ENCODE peak calls at places on chromosome 7, in seven cellular contexts. One of them, this sample, is unnamed.

GRCh38 chr7:116968626-116969025 is 15.3 kb downstream of the ST7 start:
- DNase-seq in A549: no peak
- DNase-seq in stimulated activated CD4-positive, alpha-beta T cell treated with anti-CD3 and anti-CD28 coated beads, Interleukin-12 subunit alpha, Interleukin-12 subunit beta, amount 100 ng/mL, for 24 hours: no peak
- DNase-seq in pons: no peak
- DNase-seq in stimulated activated naive CD8-positive, alpha-beta T cell treated with anti-CD3 and anti-CD28 coated beads, Interleukin-15, amount 100 ng/mL, for 72 hours: no peak
- DNase-seq in neural progenitor cell: no peak
- DNase-seq in AG10803: no peak
- DNase-seq in this sample: no peak

GRCh38 chr7:123433665-123434064 is 100.7 kb downstream of the IQUB start:
- DNase-seq in stimulated activated CD4-positive, alpha-beta T cell treated with anti-CD3 and anti-CD28 coated beads, Interleukin-12 subunit alpha, Interleukin-12 subunit beta, amount 100 ng/mL, for 24 hours: no peak
- DNase-seq in stimulated activated naive CD8-positive, alpha-beta T cell treated with anti-CD3 and anti-CD28 coated beads, Interleukin-15, amount 100 ng/mL, for 72 hours: no peak
- DNase-seq in A549: no peak
- DNase-seq in neural progenitor cell: no peak
- DNase-seq in pons: no peak
- DNase-seq in AG10803: no peak
- DNase-seq in this sample: peak

GRCh38 chr7:916291-916941 is 38.1 kb downstream of the ADAP1 start:
- DNase-seq in stimulated activated CD4-positive, alpha-beta T cell treated with anti-CD3 and anti-CD28 coated beads, Interleukin-12 subunit alpha, Interleukin-12 subunit beta, amount 100 ng/mL, for 24 hours: no peak
- DNase-seq in A549: no peak
- DNase-seq in stimulated activated naive CD8-positive, alpha-beta T cell treated with anti-CD3 and anti-CD28 coated beads, Interleukin-15, amount 100 ng/mL, for 72 hours: no peak
- DNase-seq in AG10803: no peak
- DNase-seq in neural progenitor cell: no peak
- DNase-seq in pons: no peak
- DNase-seq in this sample: peak

GRCh38 chr7:94996331-94996730 is 88.9 kb downstream of the PPP1R9A start:
- DNase-seq in stimulated activated CD4-positive, alpha-beta T cell treated with anti-CD3 and anti-CD28 coated beads, Interleukin-12 subunit alpha, Interleukin-12 subunit beta, amount 100 ng/mL, for 24 hours: no peak
- DNase-seq in A549: no peak
- DNase-seq in AG10803: no peak
- DNase-seq in neural progenitor cell: no peak
- DNase-seq in stimulated activated naive CD8-positive, alpha-beta T cell treated with anti-CD3 and anti-CD28 coated beads, Interleukin-15, amount 100 ng/mL, for 72 hours: no peak
- DNase-seq in pons: no peak
- DNase-seq in this sample: no peak

GRCh38 chr7:39130304-39130703 is 152.6 kb downstream of the POU6F2 start:
- DNase-seq in AG10803: no peak
- DNase-seq in pons: peak
- DNase-seq in stimulated activated CD4-positive, alpha-beta T cell treated with anti-CD3 and anti-CD28 coated beads, Interleukin-12 subunit alpha, Interleukin-12 subunit beta, amount 100 ng/mL, for 24 hours: no peak
- DNase-seq in neural progenitor cell: no peak
- DNase-seq in A549: no peak
- DNase-seq in stimulated activated naive CD8-positive, alpha-beta T cell treated with anti-CD3 and anti-CD28 coated beads, Interleukin-15, amount 100 ng/mL, for 72 hours: no peak
- DNase-seq in this sample: no peak

GRCh38 chr7:21365866-21366624 is 61.8 kb upstream of the SP4 start:
- DNase-seq in stimulated activated CD4-positive, alpha-beta T cell treated with anti-CD3 and anti-CD28 coated beads, Interleukin-12 subunit alpha, Interleukin-12 subunit beta, amount 100 ng/mL, for 24 hours: no peak
- DNase-seq in stimulated activated naive CD8-positive, alpha-beta T cell treated with anti-CD3 and anti-CD28 coated beads, Interleukin-15, amount 100 ng/mL, for 72 hours: no peak
- DNase-seq in neural progenitor cell: no peak
- DNase-seq in AG10803: no peak
- DNase-seq in A549: peak
- DNase-seq in pons: no peak
- DNase-seq in this sample: no peak

GRCh38 chr7:128153436-128153835 is 87.6 kb upstream of the LEP start:
- DNase-seq in AG10803: no peak
- DNase-seq in stimulated activated CD4-positive, alpha-beta T cell treated with anti-CD3 and anti-CD28 coated beads, Interleukin-12 subunit alpha, Interleukin-12 subunit beta, amount 100 ng/mL, for 24 hours: no peak
- DNase-seq in stimulated activated naive CD8-positive, alpha-beta T cell treated with anti-CD3 and anti-CD28 coated beads, Interleukin-15, amount 100 ng/mL, for 72 hours: no peak
- DNase-seq in A549: no peak
- DNase-seq in pons: no peak
- DNase-seq in neural progenitor cell: no peak
- DNase-seq in this sample: no peak

GRCh38 chr7:87047-87446 is 105.3 kb upstream of the FAM20C start:
- DNase-seq in neural progenitor cell: peak
- DNase-seq in stimulated activated naive CD8-positive, alpha-beta T cell treated with anti-CD3 and anti-CD28 coated beads, Interleukin-15, amount 100 ng/mL, for 72 hours: no peak
- DNase-seq in AG10803: no peak
- DNase-seq in stimulated activated CD4-positive, alpha-beta T cell treated with anti-CD3 and anti-CD28 coated beads, Interleukin-12 subunit alpha, Interleukin-12 subunit beta, amount 100 ng/mL, for 24 hours: no peak
- DNase-seq in A549: no peak
- DNase-seq in pons: no peak
- DNase-seq in this sample: peak

GRCh38 chr7:37818023-37818422 is 30.4 kb upstream of the NME8 start:
- DNase-seq in pons: no peak
- DNase-seq in A549: no peak
- DNase-seq in AG10803: no peak
- DNase-seq in neural progenitor cell: no peak
- DNase-seq in stimulated activated naive CD8-positive, alpha-beta T cell treated with anti-CD3 and anti-CD28 coated beads, Interleukin-15, amount 100 ng/mL, for 72 hours: no peak
- DNase-seq in stimulated activated CD4-positive, alpha-beta T cell treated with anti-CD3 and anti-CD28 coated beads, Interleukin-12 subunit alpha, Interleukin-12 subunit beta, amount 100 ng/mL, for 24 hours: no peak
- DNase-seq in this sample: no peak

GRCh38 chr7:142918901-142919300 is 14.6 kb downstream of the TRPV5 start:
- DNase-seq in stimulated activated CD4-positive, alpha-beta T cell treated with anti-CD3 and anti-CD28 coated beads, Interleukin-12 subunit alpha, Interleukin-12 subunit beta, amount 100 ng/mL, for 24 hours: no peak
- DNase-seq in pons: no peak
- DNase-seq in stimulated activated naive CD8-positive, alpha-beta T cell treated with anti-CD3 and anti-CD28 coated beads, Interleukin-15, amount 100 ng/mL, for 72 hours: no peak
- DNase-seq in neural progenitor cell: no peak
- DNase-seq in A549: no peak
- DNase-seq in AG10803: no peak
- DNase-seq in this sample: no peak

GRCh38 chr7:464177-464711 is 55.4 kb downstream of the PDGFA start:
- DNase-seq in stimulated activated naive CD8-positive, alpha-beta T cell treated with anti-CD3 and anti-CD28 coated beads, Interleukin-15, amount 100 ng/mL, for 72 hours: no peak
- DNase-seq in neural progenitor cell: no peak
- DNase-seq in pons: no peak
- DNase-seq in AG10803: no peak
- DNase-seq in stimulated activated CD4-positive, alpha-beta T cell treated with anti-CD3 and anti-CD28 coated beads, Interleukin-12 subunit alpha, Interleukin-12 subunit beta, amount 100 ng/mL, for 24 hours: no peak
- DNase-seq in A549: no peak
- DNase-seq in this sample: no peak

GRCh38 chr7:140375808-140376730 is 22.3 kb downstream of the SLC37A3 start:
- DNase-seq in AG10803: no peak
- DNase-seq in A549: no peak
- DNase-seq in stimulated activated CD4-positive, alpha-beta T cell treated with anti-CD3 and anti-CD28 coated beads, Interleukin-12 subunit alpha, Interleukin-12 subunit beta, amount 100 ng/mL, for 24 hours: no peak
- DNase-seq in pons: no peak
- DNase-seq in stimulated activated naive CD8-positive, alpha-beta T cell treated with anti-CD3 and anti-CD28 coated beads, Interleukin-15, amount 100 ng/mL, for 72 hours: peak
- DNase-seq in neural progenitor cell: no peak
- DNase-seq in this sample: no peak

GRCh38 chr7:28722684-28723083 is 235.4 kb downstream of the TRIL start:
- DNase-seq in AG10803: no peak
- DNase-seq in A549: no peak
- DNase-seq in pons: no peak
- DNase-seq in stimulated activated naive CD8-positive, alpha-beta T cell treated with anti-CD3 and anti-CD28 coated beads, Interleukin-15, amount 100 ng/mL, for 72 hours: no peak
- DNase-seq in stimulated activated CD4-positive, alpha-beta T cell treated with anti-CD3 and anti-CD28 coated beads, Interleukin-12 subunit alpha, Interleukin-12 subunit beta, amount 100 ng/mL, for 24 hours: no peak
- DNase-seq in neural progenitor cell: no peak
- DNase-seq in this sample: no peak

GRCh38 chr7:205117-206010 is 13.0 kb downstream of the FAM20C start:
- DNase-seq in A549: peak
- DNase-seq in pons: no peak
- DNase-seq in stimulated activated naive CD8-positive, alpha-beta T cell treated with anti-CD3 and anti-CD28 coated beads, Interleukin-15, amount 100 ng/mL, for 72 hours: no peak
- DNase-seq in neural progenitor cell: no peak
- DNase-seq in AG10803: no peak
- DNase-seq in stimulated activated CD4-positive, alpha-beta T cell treated with anti-CD3 and anti-CD28 coated beads, Interleukin-12 subunit alpha, Interleukin-12 subunit beta, amount 100 ng/mL, for 24 hours: no peak
- DNase-seq in this sample: no peak

GRCh38 chr7:143385891-143386781 is 5.0 kb downstream of the ZYX start:
- DNase-seq in neural progenitor cell: no peak
- DNase-seq in pons: no peak
- DNase-seq in stimulated activated naive CD8-positive, alpha-beta T cell treated with anti-CD3 and anti-CD28 coated beads, Interleukin-15, amount 100 ng/mL, for 72 hours: no peak
- DNase-seq in AG10803: no peak
- DNase-seq in stimulated activated CD4-positive, alpha-beta T cell treated with anti-CD3 and anti-CD28 coated beads, Interleukin-12 subunit alpha, Interleukin-12 subunit beta, amount 100 ng/mL, for 24 hours: no peak
- DNase-seq in A549: no peak
- DNase-seq in this sample: no peak

GRCh38 chr7:106278695-106279094 is 6.1 kb downstream of the NAMPT start:
- DNase-seq in AG10803: no peak
- DNase-seq in neural progenitor cell: no peak
- DNase-seq in stimulated activated CD4-positive, alpha-beta T cell treated with anti-CD3 and anti-CD28 coated beads, Interleukin-12 subunit alpha, Interleukin-12 subunit beta, amount 100 ng/mL, for 24 hours: no peak
- DNase-seq in stimulated activated naive CD8-positive, alpha-beta T cell treated with anti-CD3 and anti-CD28 coated beads, Interleukin-15, amount 100 ng/mL, for 72 hours: no peak
- DNase-seq in pons: no peak
- DNase-seq in A549: no peak
- DNase-seq in this sample: no peak

GRCh38 chr7:75729851-75730274 is 8.9 kb downstream of the HIP1 start:
- DNase-seq in AG10803: no peak
- DNase-seq in A549: peak
- DNase-seq in stimulated activated CD4-positive, alpha-beta T cell treated with anti-CD3 and anti-CD28 coated beads, Interleukin-12 subunit alpha, Interleukin-12 subunit beta, amount 100 ng/mL, for 24 hours: no peak
- DNase-seq in pons: no peak
- DNase-seq in neural progenitor cell: no peak
- DNase-seq in stimulated activated naive CD8-positive, alpha-beta T cell treated with anti-CD3 and anti-CD28 coated beads, Interleukin-15, amount 100 ng/mL, for 72 hours: no peak
- DNase-seq in this sample: no peak

GRCh38 chr7:2803755-2804154 is 40.4 kb downstream of the GNA12 start:
- DNase-seq in AG10803: no peak
- DNase-seq in A549: no peak
- DNase-seq in stimulated activated CD4-positive, alpha-beta T cell treated with anti-CD3 and anti-CD28 coated beads, Interleukin-12 subunit alpha, Interleukin-12 subunit beta, amount 100 ng/mL, for 24 hours: no peak
- DNase-seq in pons: no peak
- DNase-seq in stimulated activated naive CD8-positive, alpha-beta T cell treated with anti-CD3 and anti-CD28 coated beads, Interleukin-15, amount 100 ng/mL, for 72 hours: no peak
- DNase-seq in neural progenitor cell: no peak
- DNase-seq in this sample: no peak

GRCh38 chr7:155983176-155983815 is 171.0 kb upstream of the SHH start:
- DNase-seq in stimulated activated CD4-positive, alpha-beta T cell treated with anti-CD3 and anti-CD28 coated beads, Interleukin-12 subunit alpha, Interleukin-12 subunit beta, amount 100 ng/mL, for 24 hours: no peak
- DNase-seq in AG10803: no peak
- DNase-seq in A549: no peak
- DNase-seq in neural progenitor cell: no peak
- DNase-seq in pons: no peak
- DNase-seq in stimulated activated naive CD8-positive, alpha-beta T cell treated with anti-CD3 and anti-CD28 coated beads, Interleukin-15, amount 100 ng/mL, for 72 hours: no peak
- DNase-seq in this sample: no peak

GRCh38 chr7:106721816-106722785 is 61.1 kb upstream of the CCDC71L start:
- DNase-seq in stimulated activated CD4-positive, alpha-beta T cell treated with anti-CD3 and anti-CD28 coated beads, Interleukin-12 subunit alpha, Interleukin-12 subunit beta, amount 100 ng/mL, for 24 hours: no peak
- DNase-seq in pons: no peak
- DNase-seq in A549: no peak
- DNase-seq in AG10803: no peak
- DNase-seq in stimulated activated naive CD8-positive, alpha-beta T cell treated with anti-CD3 and anti-CD28 coated beads, Interleukin-15, amount 100 ng/mL, for 72 hours: no peak
- DNase-seq in neural progenitor cell: no peak
- DNase-seq in this sample: no peak

GRCh38 chr7:132084776-132085388 is 491.4 kb downstream of the PLXNA4 start:
- DNase-seq in neural progenitor cell: no peak
- DNase-seq in pons: no peak
- DNase-seq in stimulated activated naive CD8-positive, alpha-beta T cell treated with anti-CD3 and anti-CD28 coated beads, Interleukin-15, amount 100 ng/mL, for 72 hours: no peak
- DNase-seq in A549: peak
- DNase-seq in AG10803: no peak
- DNase-seq in stimulated activated CD4-positive, alpha-beta T cell treated with anti-CD3 and anti-CD28 coated beads, Interleukin-12 subunit alpha, Interleukin-12 subunit beta, amount 100 ng/mL, for 24 hours: no peak
- DNase-seq in this sample: no peak

GRCh38 chr7:91029688-91030087 is 234.5 kb upstream of the FZD1 start:
- DNase-seq in neural progenitor cell: no peak
- DNase-seq in AG10803: no peak
- DNase-seq in stimulated activated CD4-positive, alpha-beta T cell treated with anti-CD3 and anti-CD28 coated beads, Interleukin-12 subunit alpha, Interleukin-12 subunit beta, amount 100 ng/mL, for 24 hours: no peak
- DNase-seq in pons: no peak
- DNase-seq in stimulated activated naive CD8-positive, alpha-beta T cell treated with anti-CD3 and anti-CD28 coated beads, Interleukin-15, amount 100 ng/mL, for 72 hours: no peak
- DNase-seq in A549: no peak
- DNase-seq in this sample: no peak

GRCh38 chr7:28739826-28740225 is 218.3 kb downstream of the TRIL start:
- DNase-seq in neural progenitor cell: peak
- DNase-seq in A549: no peak
- DNase-seq in stimulated activated CD4-positive, alpha-beta T cell treated with anti-CD3 and anti-CD28 coated beads, Interleukin-12 subunit alpha, Interleukin-12 subunit beta, amount 100 ng/mL, for 24 hours: no peak
- DNase-seq in AG10803: no peak
- DNase-seq in pons: peak
- DNase-seq in stimulated activated naive CD8-positive, alpha-beta T cell treated with anti-CD3 and anti-CD28 coated beads, Interleukin-15, amount 100 ng/mL, for 72 hours: no peak
- DNase-seq in this sample: peak

GRCh38 chr7:100764841-100765240 is 31.4 kb downstream of the ZAN start:
- DNase-seq in stimulated activated naive CD8-positive, alpha-beta T cell treated with anti-CD3 and anti-CD28 coated beads, Interleukin-15, amount 100 ng/mL, for 72 hours: no peak
- DNase-seq in AG10803: no peak
- DNase-seq in A549: no peak
- DNase-seq in neural progenitor cell: no peak
- DNase-seq in pons: no peak
- DNase-seq in stimulated activated CD4-positive, alpha-beta T cell treated with anti-CD3 and anti-CD28 coated beads, Interleukin-12 subunit alpha, Interleukin-12 subunit beta, amount 100 ng/mL, for 24 hours: no peak
- DNase-seq in this sample: no peak

GRCh38 chr7:100567045-100567730 is 6.5 kb downstream of the SAP25 start:
- DNase-seq in neural progenitor cell: no peak
- DNase-seq in stimulated activated CD4-positive, alpha-beta T cell treated with anti-CD3 and anti-CD28 coated beads, Interleukin-12 subunit alpha, Interleukin-12 subunit beta, amount 100 ng/mL, for 24 hours: no peak
- DNase-seq in stimulated activated naive CD8-positive, alpha-beta T cell treated with anti-CD3 and anti-CD28 coated beads, Interleukin-15, amount 100 ng/mL, for 72 hours: no peak
- DNase-seq in A549: no peak
- DNase-seq in pons: no peak
- DNase-seq in AG10803: no peak
- DNase-seq in this sample: no peak

GRCh38 chr7:130904031-130904757 is 170.2 kb upstream of the KLF14 start:
- DNase-seq in stimulated activated CD4-positive, alpha-beta T cell treated with anti-CD3 and anti-CD28 coated beads, Interleukin-12 subunit alpha, Interleukin-12 subunit beta, amount 100 ng/mL, for 24 hours: no peak
- DNase-seq in AG10803: peak
- DNase-seq in A549: peak
- DNase-seq in stimulated activated naive CD8-positive, alpha-beta T cell treated with anti-CD3 and anti-CD28 coated beads, Interleukin-15, amount 100 ng/mL, for 72 hours: no peak
- DNase-seq in neural progenitor cell: no peak
- DNase-seq in pons: no peak
- DNase-seq in this sample: no peak

GRCh38 chr7:138226001-138226476 is 149.8 kb downstream of the AKR1D1 start:
- DNase-seq in stimulated activated naive CD8-positive, alpha-beta T cell treated with anti-CD3 and anti-CD28 coated beads, Interleukin-15, amount 100 ng/mL, for 72 hours: no peak
- DNase-seq in neural progenitor cell: no peak
- DNase-seq in pons: peak
- DNase-seq in AG10803: no peak
- DNase-seq in A549: no peak
- DNase-seq in stimulated activated CD4-positive, alpha-beta T cell treated with anti-CD3 and anti-CD28 coated beads, Interleukin-12 subunit alpha, Interleukin-12 subunit beta, amount 100 ng/mL, for 24 hours: no peak
- DNase-seq in this sample: peak

GRCh38 chr7:125074141-125074540 is 144.5 kb upstream of the POT1 start:
- DNase-seq in neural progenitor cell: no peak
- DNase-seq in stimulated activated naive CD8-positive, alpha-beta T cell treated with anti-CD3 and anti-CD28 coated beads, Interleukin-15, amount 100 ng/mL, for 72 hours: no peak
- DNase-seq in A549: no peak
- DNase-seq in AG10803: no peak
- DNase-seq in pons: no peak
- DNase-seq in stimulated activated CD4-positive, alpha-beta T cell treated with anti-CD3 and anti-CD28 coated beads, Interleukin-12 subunit alpha, Interleukin-12 subunit beta, amount 100 ng/mL, for 24 hours: no peak
- DNase-seq in this sample: no peak

GRCh38 chr7:106369349-106369748 is 84.6 kb upstream of the NAMPT start:
- DNase-seq in A549: no peak
- DNase-seq in AG10803: peak
- DNase-seq in pons: no peak
- DNase-seq in stimulated activated naive CD8-positive, alpha-beta T cell treated with anti-CD3 and anti-CD28 coated beads, Interleukin-15, amount 100 ng/mL, for 72 hours: no peak
- DNase-seq in stimulated activated CD4-positive, alpha-beta T cell treated with anti-CD3 and anti-CD28 coated beads, Interleukin-12 subunit alpha, Interleukin-12 subunit beta, amount 100 ng/mL, for 24 hours: no peak
- DNase-seq in neural progenitor cell: no peak
- DNase-seq in this sample: peak

GRCh38 chr7:5997210-5997808 is 11.5 kb downstream of the PMS2 start:
- DNase-seq in neural progenitor cell: peak
- DNase-seq in stimulated activated naive CD8-positive, alpha-beta T cell treated with anti-CD3 and anti-CD28 coated beads, Interleukin-15, amount 100 ng/mL, for 72 hours: peak
- DNase-seq in A549: peak
- DNase-seq in pons: peak
- DNase-seq in stimulated activated CD4-positive, alpha-beta T cell treated with anti-CD3 and anti-CD28 coated beads, Interleukin-12 subunit alpha, Interleukin-12 subunit beta, amount 100 ng/mL, for 24 hours: no peak
- DNase-seq in AG10803: peak
- DNase-seq in this sample: peak

GRCh38 chr7:29805031-29805430 is 1.3 kb upstream of the WIPF3 start:
- DNase-seq in neural progenitor cell: no peak
- DNase-seq in stimulated activated CD4-positive, alpha-beta T cell treated with anti-CD3 and anti-CD28 coated beads, Interleukin-12 subunit alpha, Interleukin-12 subunit beta, amount 100 ng/mL, for 24 hours: no peak
- DNase-seq in stimulated activated naive CD8-positive, alpha-beta T cell treated with anti-CD3 and anti-CD28 coated beads, Interleukin-15, amount 100 ng/mL, for 72 hours: no peak
- DNase-seq in AG10803: no peak
- DNase-seq in A549: no peak
- DNase-seq in pons: no peak
- DNase-seq in this sample: no peak

GRCh38 chr7:19392246-19392645 is 247.0 kb upstream of the FERD3L start:
- DNase-seq in AG10803: peak
- DNase-seq in stimulated activated CD4-positive, alpha-beta T cell treated with anti-CD3 and anti-CD28 coated beads, Interleukin-12 subunit alpha, Interleukin-12 subunit beta, amount 100 ng/mL, for 24 hours: no peak
- DNase-seq in stimulated activated naive CD8-positive, alpha-beta T cell treated with anti-CD3 and anti-CD28 coated beads, Interleukin-15, amount 100 ng/mL, for 72 hours: no peak
- DNase-seq in neural progenitor cell: no peak
- DNase-seq in pons: no peak
- DNase-seq in A549: no peak
- DNase-seq in this sample: no peak

GRCh38 chr7:43693687-43694398 is 35.5 kb downstream of the COA1 start:
- DNase-seq in pons: no peak
- DNase-seq in neural progenitor cell: no peak
- DNase-seq in stimulated activated CD4-positive, alpha-beta T cell treated with anti-CD3 and anti-CD28 coated beads, Interleukin-12 subunit alpha, Interleukin-12 subunit beta, amount 100 ng/mL, for 24 hours: no peak
- DNase-seq in AG10803: peak
- DNase-seq in A549: peak
- DNase-seq in stimulated activated naive CD8-positive, alpha-beta T cell treated with anti-CD3 and anti-CD28 coated beads, Interleukin-15, amount 100 ng/mL, for 72 hours: no peak
- DNase-seq in this sample: no peak